ENCODE peak calls at places on chromosomes 3 and 15, in seven cellular contexts. One of them, this sample, is unnamed.

GRCh38 chr3:18870642-18871041 is 277.7 kb upstream of the KCNH8 start:
- ATAC-seq in lung: no peak
- ATAC-seq in PC-3: peak; percentile 64
- ATAC-seq in activated CD8-positive, alpha-beta T cell treated with anti-CD3 and anti-CD28 coated beads, Interleukin-2, amount 10 ng/mL, durations not matched to agents 7 days and 5 days: no peak
- ATAC-seq in Panc1: no peak
- ATAC-seq in activated CD8-positive, alpha-beta memory T cell treated with anti-CD3 and anti-CD28 coated beads, Interleukin-2, amount 10 ng/mL, durations not matched to agents 7 days and 5 days: no peak
- ATAC-seq in gastrocnemius medialis: no peak
- ATAC-seq in this sample: no peak

GRCh38 chr3:123119802-123120201 is 53.0 kb downstream of the PDIA5 start:
- ATAC-seq in lung: no peak
- ATAC-seq in PC-3: no peak
- ATAC-seq in activated CD8-positive, alpha-beta memory T cell treated with anti-CD3 and anti-CD28 coated beads, Interleukin-2, amount 10 ng/mL, durations not matched to agents 7 days and 5 days: no peak
- ATAC-seq in Panc1: no peak
- ATAC-seq in activated CD8-positive, alpha-beta T cell treated with anti-CD3 and anti-CD28 coated beads, Interleukin-2, amount 10 ng/mL, durations not matched to agents 7 days and 5 days: no peak
- ATAC-seq in gastrocnemius medialis: no peak
- ATAC-seq in this sample: no peak

GRCh38 chr15:51768018-51768417 is 16.6 kb downstream of the TMOD2 start:
- ATAC-seq in activated CD8-positive, alpha-beta memory T cell treated with anti-CD3 and anti-CD28 coated beads, Interleukin-2, amount 10 ng/mL, durations not matched to agents 7 days and 5 days: peak; percentile 20
- ATAC-seq in gastrocnemius medialis: no peak
- ATAC-seq in PC-3: no peak
- ATAC-seq in lung: no peak
- ATAC-seq in Panc1: no peak
- ATAC-seq in activated CD8-positive, alpha-beta T cell treated with anti-CD3 and anti-CD28 coated beads, Interleukin-2, amount 10 ng/mL, durations not matched to agents 7 days and 5 days: no peak
- ATAC-seq in this sample: peak; percentile 48

GRCh38 chr3:47715928-47716327 is 65.8 kb downstream of the SMARCC1 start:
- ATAC-seq in gastrocnemius medialis: no peak
- ATAC-seq in lung: no peak
- ATAC-seq in activated CD8-positive, alpha-beta memory T cell treated with anti-CD3 and anti-CD28 coated beads, Interleukin-2, amount 10 ng/mL, durations not matched to agents 7 days and 5 days: no peak
- ATAC-seq in Panc1: no peak
- ATAC-seq in PC-3: peak; percentile 93
- ATAC-seq in activated CD8-positive, alpha-beta T cell treated with anti-CD3 and anti-CD28 coated beads, Interleukin-2, amount 10 ng/mL, durations not matched to agents 7 days and 5 days: no peak
- ATAC-seq in this sample: peak; percentile 43

GRCh38 chr3:179266701-179267211 is 15.8 kb upstream of the KCNMB3 start:
- ATAC-seq in lung: no peak
- ATAC-seq in activated CD8-positive, alpha-beta T cell treated with anti-CD3 and anti-CD28 coated beads, Interleukin-2, amount 10 ng/mL, durations not matched to agents 7 days and 5 days: no peak
- ATAC-seq in activated CD8-positive, alpha-beta memory T cell treated with anti-CD3 and anti-CD28 coated beads, Interleukin-2, amount 10 ng/mL, durations not matched to agents 7 days and 5 days: no peak
- ATAC-seq in gastrocnemius medialis: peak; percentile 50
- ATAC-seq in Panc1: no peak
- ATAC-seq in PC-3: no peak
- ATAC-seq in this sample: peak; percentile 57

GRCh38 chr3:38655708-38656300 is 6.3 kb upstream of the SCN5A start:
- ATAC-seq in activated CD8-positive, alpha-beta T cell treated with anti-CD3 and anti-CD28 coated beads, Interleukin-2, amount 10 ng/mL, durations not matched to agents 7 days and 5 days: peak; percentile 60
- ATAC-seq in activated CD8-positive, alpha-beta memory T cell treated with anti-CD3 and anti-CD28 coated beads, Interleukin-2, amount 10 ng/mL, durations not matched to agents 7 days and 5 days: peak; percentile 40
- ATAC-seq in Panc1: peak; percentile 71
- ATAC-seq in lung: no peak
- ATAC-seq in gastrocnemius medialis: no peak
- ATAC-seq in PC-3: peak; percentile 66
- ATAC-seq in this sample: no peak

GRCh38 chr3:153061938-153062528 is 100.0 kb upstream of the RAP2B start:
- ATAC-seq in activated CD8-positive, alpha-beta T cell treated with anti-CD3 and anti-CD28 coated beads, Interleukin-2, amount 10 ng/mL, durations not matched to agents 7 days and 5 days: no peak
- ATAC-seq in lung: no peak
- ATAC-seq in gastrocnemius medialis: no peak
- ATAC-seq in Panc1: no peak
- ATAC-seq in PC-3: no peak
- ATAC-seq in activated CD8-positive, alpha-beta memory T cell treated with anti-CD3 and anti-CD28 coated beads, Interleukin-2, amount 10 ng/mL, durations not matched to agents 7 days and 5 days: no peak
- ATAC-seq in this sample: no peak

GRCh38 chr15:94272251-94272898 is 41.0 kb downstream of the MCTP2 start:
- ATAC-seq in Panc1: no peak
- ATAC-seq in activated CD8-positive, alpha-beta memory T cell treated with anti-CD3 and anti-CD28 coated beads, Interleukin-2, amount 10 ng/mL, durations not matched to agents 7 days and 5 days: peak; percentile 78
- ATAC-seq in gastrocnemius medialis: no peak
- ATAC-seq in PC-3: no peak
- ATAC-seq in activated CD8-positive, alpha-beta T cell treated with anti-CD3 and anti-CD28 coated beads, Interleukin-2, amount 10 ng/mL, durations not matched to agents 7 days and 5 days: peak; percentile 76
- ATAC-seq in lung: no peak
- ATAC-seq in this sample: no peak

GRCh38 chr3:9638147-9638546 is 11.2 kb upstream of the MTMR14 start:
- ATAC-seq in gastrocnemius medialis: no peak
- ATAC-seq in PC-3: no peak
- ATAC-seq in lung: no peak
- ATAC-seq in Panc1: no peak
- ATAC-seq in activated CD8-positive, alpha-beta T cell treated with anti-CD3 and anti-CD28 coated beads, Interleukin-2, amount 10 ng/mL, durations not matched to agents 7 days and 5 days: no peak
- ATAC-seq in activated CD8-positive, alpha-beta memory T cell treated with anti-CD3 and anti-CD28 coated beads, Interleukin-2, amount 10 ng/mL, durations not matched to agents 7 days and 5 days: no peak
- ATAC-seq in this sample: no peak

GRCh38 chr3:5038243-5038642 is 59.0 kb downstream of the BHLHE40 start:
- ATAC-seq in PC-3: peak; percentile 38
- ATAC-seq in activated CD8-positive, alpha-beta memory T cell treated with anti-CD3 and anti-CD28 coated beads, Interleukin-2, amount 10 ng/mL, durations not matched to agents 7 days and 5 days: peak; percentile 74
- ATAC-seq in activated CD8-positive, alpha-beta T cell treated with anti-CD3 and anti-CD28 coated beads, Interleukin-2, amount 10 ng/mL, durations not matched to agents 7 days and 5 days: peak; percentile 71
- ATAC-seq in lung: no peak
- ATAC-seq in Panc1: no peak
- ATAC-seq in gastrocnemius medialis: no peak
- ATAC-seq in this sample: no peak